ENCODE peak calls at places on chromosomes 6 and 20, in four cellular contexts. One of them, this sample, is unnamed.

GRCh38 chr20:10982692-10983091 is 308.9 kb upstream of the JAG1 start:
- DNase-seq in left lung: no peak
- DNase-seq in CD4-positive, alpha-beta memory T cell: no peak
- DNase-seq in body of pancreas: peak
- DNase-seq in this sample: no peak

GRCh38 chr6:14841901-14842421 is 403.9 kb upstream of the JARID2 start:
- DNase-seq in left lung: no peak
- DNase-seq in CD4-positive, alpha-beta memory T cell: no peak
- DNase-seq in body of pancreas: peak
- DNase-seq in this sample: no peak

GRCh38 chr6:100464162-100464851 is 414 bp downstream of the SIM1 start:
- DNase-seq in left lung: no peak
- DNase-seq in CD4-positive, alpha-beta memory T cell: no peak
- DNase-seq in body of pancreas: no peak
- DNase-seq in this sample: no peak

GRCh38 chr6:90068264-90068663 is 174.0 kb downstream of the GJA10 start:
- DNase-seq in body of pancreas: no peak
- DNase-seq in CD4-positive, alpha-beta memory T cell: no peak
- DNase-seq in left lung: no peak
- DNase-seq in this sample: no peak

GRCh38 chr6:123629234-123629941 is 7.4 kb downstream of the TRDN start:
- DNase-seq in CD4-positive, alpha-beta memory T cell: no peak
- DNase-seq in left lung: no peak
- DNase-seq in body of pancreas: no peak
- DNase-seq in this sample: no peak

GRCh38 chr20:3613821-3614440 is 49.3 kb downstream of the GFRA4 start:
- DNase-seq in CD4-positive, alpha-beta memory T cell: no peak
- DNase-seq in left lung: no peak
- DNase-seq in body of pancreas: no peak
- DNase-seq in this sample: no peak

GRCh38 chr20:59307270-59307669 is 6.9 kb downstream of the EDN3 start:
- DNase-seq in left lung: no peak
- DNase-seq in body of pancreas: peak
- DNase-seq in CD4-positive, alpha-beta memory T cell: no peak
- DNase-seq in this sample: no peak

GRCh38 chr6:168540713-168541291 is 99.8 kb downstream of the SMOC2 start:
- DNase-seq in body of pancreas: no peak
- DNase-seq in CD4-positive, alpha-beta memory T cell: no peak
- DNase-seq in left lung: no peak
- DNase-seq in this sample: no peak

GRCh38 chr6:135520781-135521180 is 23.2 kb upstream of the AHI1 start:
- DNase-seq in CD4-positive, alpha-beta memory T cell: no peak
- DNase-seq in left lung: no peak
- DNase-seq in body of pancreas: no peak
- DNase-seq in this sample: no peak

GRCh38 chr20:22429175-22430153 is 154.9 kb downstream of the FOXA2 start:
- DNase-seq in left lung: no peak
- DNase-seq in body of pancreas: no peak
- DNase-seq in CD4-positive, alpha-beta memory T cell: no peak
- DNase-seq in this sample: no peak

GRCh38 chr6:130189691-130190459 is 32.9 kb downstream of the SAMD3 start:
- DNase-seq in CD4-positive, alpha-beta memory T cell: no peak
- DNase-seq in left lung: no peak
- DNase-seq in body of pancreas: no peak
- DNase-seq in this sample: no peak

GRCh38 chr6:47789553-47789952 is 7.7 kb downstream of the OPN5 start:
- DNase-seq in left lung: no peak
- DNase-seq in body of pancreas: no peak
- DNase-seq in CD4-positive, alpha-beta memory T cell: no peak
- DNase-seq in this sample: no peak

DNA sequence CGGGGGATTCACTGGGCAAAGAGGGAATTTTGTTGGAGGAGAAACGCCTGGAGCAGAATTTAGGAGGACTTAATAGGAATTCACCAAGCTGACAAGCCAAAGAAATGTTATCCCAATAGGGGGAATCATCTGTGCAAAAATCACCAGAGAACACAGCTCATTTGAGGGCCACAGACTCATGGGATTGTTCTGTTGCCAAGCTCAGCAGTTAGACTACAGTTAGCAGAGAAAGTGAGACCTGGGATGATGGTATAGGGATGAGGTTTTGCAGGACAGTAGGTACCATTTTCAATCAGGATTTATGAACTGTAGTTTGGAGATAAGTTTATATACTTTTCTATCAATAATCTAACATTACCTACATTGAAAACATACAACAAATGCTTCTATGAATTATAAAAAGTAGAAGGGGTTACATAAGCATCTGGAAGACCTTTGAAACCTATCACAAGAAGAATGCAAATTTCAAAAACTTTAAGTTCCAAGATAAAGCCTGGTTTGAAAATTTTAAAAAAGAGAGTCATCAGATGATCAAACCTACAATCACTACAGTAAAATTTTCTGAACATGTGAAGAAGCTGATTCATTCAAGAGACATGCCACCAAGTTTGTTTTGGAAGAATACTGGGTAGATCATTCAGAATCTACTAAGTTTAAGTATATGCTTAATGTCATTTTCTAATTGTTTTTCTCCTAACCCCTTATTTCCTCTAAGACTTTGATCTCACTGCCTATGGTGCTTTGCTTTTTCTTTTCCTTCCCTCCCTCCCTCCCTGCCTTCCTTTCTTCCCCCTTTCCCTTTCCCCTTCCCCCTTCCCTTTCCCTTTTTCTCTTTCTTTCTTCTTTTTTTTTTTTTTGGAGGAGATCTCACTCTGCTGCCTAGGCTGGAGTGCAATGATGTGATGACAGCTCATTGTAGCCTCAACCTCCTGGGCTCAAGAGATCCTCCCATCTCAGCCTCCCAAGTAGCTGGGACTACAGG is 81.5 kb downstream of the KIF13A start:
- DNase-seq in left lung: no peak
- DNase-seq in body of pancreas: no peak
- DNase-seq in CD4-positive, alpha-beta memory T cell: no peak
- DNase-seq in this sample: no peak
- H3K4me3 ChIP-seq in left lung: no peak
- H3K4me3 ChIP-seq in body of pancreas: no peak
- H3K4me3 ChIP-seq in CD4-positive, alpha-beta memory T cell: no peak
- H3K4me3 ChIP-seq in this sample: no peak

DNA sequence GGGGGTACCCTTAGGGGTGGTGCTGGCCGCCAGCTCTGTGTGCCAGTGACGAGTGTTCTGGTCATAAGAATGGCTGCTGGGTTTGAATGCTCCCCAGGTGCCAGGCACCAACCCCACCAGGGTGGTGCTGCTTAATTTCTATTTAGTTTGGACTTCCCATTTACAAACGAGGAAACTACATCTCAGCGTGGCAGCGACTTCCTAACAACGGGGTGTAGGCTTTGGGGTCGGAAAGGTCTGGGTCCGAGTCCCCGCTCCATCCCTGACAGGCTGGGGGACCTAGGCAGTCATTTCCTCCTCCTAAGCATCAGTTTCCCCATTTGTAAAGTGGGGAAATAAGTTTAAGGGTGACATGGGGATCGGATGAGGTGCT is 30.2 kb downstream of the CEBPB start:
- DNase-seq in body of pancreas: no peak
- DNase-seq in left lung: no peak
- DNase-seq in CD4-positive, alpha-beta memory T cell: no peak
- DNase-seq in this sample: no peak
- H3K4me3 ChIP-seq in body of pancreas: no peak
- H3K4me3 ChIP-seq in left lung: no peak
- H3K4me3 ChIP-seq in CD4-positive, alpha-beta memory T cell: no peak
- H3K4me3 ChIP-seq in this sample: no peak

GRCh38 chr6:161257778-161258457 is 15.9 kb downstream of the AGPAT4 start:
- DNase-seq in body of pancreas: no peak
- DNase-seq in CD4-positive, alpha-beta memory T cell: no peak
- DNase-seq in left lung: no peak
- DNase-seq in this sample: no peak
- H3K4me3 ChIP-seq in body of pancreas: no peak
- H3K4me3 ChIP-seq in CD4-positive, alpha-beta memory T cell: no peak
- H3K4me3 ChIP-seq in left lung: no peak
- H3K4me3 ChIP-seq in this sample: no peak

DNA sequence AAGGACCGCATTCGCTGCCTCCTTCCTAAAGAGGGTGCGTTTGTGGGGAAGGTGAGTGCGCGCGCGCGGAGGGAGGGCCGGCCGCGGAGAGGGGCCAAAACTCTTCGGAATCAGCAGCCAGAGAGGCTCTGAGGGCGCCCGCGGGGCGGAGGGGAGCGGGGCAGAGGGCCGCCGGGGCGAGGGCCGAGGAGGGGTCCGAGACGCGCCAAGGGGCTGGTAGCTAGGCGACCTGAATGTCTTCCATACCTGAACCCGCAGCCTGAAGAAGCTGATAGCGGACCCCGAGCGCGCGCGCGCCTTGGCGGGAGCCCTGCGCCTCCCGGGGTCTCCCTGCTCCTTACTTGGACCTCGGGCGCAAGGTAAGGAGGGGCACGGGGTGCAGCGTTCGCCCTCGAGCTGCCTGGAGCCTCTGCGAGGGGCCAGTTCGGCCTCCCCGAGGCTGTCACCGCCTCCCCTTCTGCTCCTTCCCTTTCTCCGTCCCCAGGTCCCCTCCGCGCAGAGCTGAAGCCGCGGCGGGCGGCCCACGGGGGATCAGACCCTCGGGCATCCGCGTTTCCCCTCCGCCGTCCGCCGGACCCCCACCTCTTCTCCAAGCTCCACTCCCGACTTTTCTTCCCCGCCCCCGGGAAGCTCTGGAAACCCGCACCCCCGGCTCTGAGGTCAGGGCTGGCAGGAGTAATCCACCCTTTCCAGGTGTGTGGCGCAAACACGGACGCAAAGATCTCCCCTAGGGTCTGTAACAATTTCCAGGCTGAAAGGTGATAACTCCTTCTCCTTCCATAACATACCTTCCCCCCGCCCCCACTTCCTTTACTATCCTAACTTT is 13.1 kb upstream of the DEK start:
- DNase-seq in left lung: no peak
- DNase-seq in body of pancreas: no peak
- DNase-seq in CD4-positive, alpha-beta memory T cell: no peak
- DNase-seq in this sample: no peak
- H3K4me3 ChIP-seq in left lung: peak
- H3K4me3 ChIP-seq in body of pancreas: no peak
- H3K4me3 ChIP-seq in CD4-positive, alpha-beta memory T cell: no peak
- H3K4me3 ChIP-seq in this sample: no peak

GRCh38 chr6:25485820-25486559 is 166.0 kb upstream of the SCGN start:
- DNase-seq in left lung: no peak
- DNase-seq in CD4-positive, alpha-beta memory T cell: no peak
- DNase-seq in body of pancreas: peak
- DNase-seq in this sample: no peak
- H3K4me3 ChIP-seq in left lung: no peak
- H3K4me3 ChIP-seq in CD4-positive, alpha-beta memory T cell: no peak
- H3K4me3 ChIP-seq in body of pancreas: no peak
- H3K4me3 ChIP-seq in this sample: no peak

DNA sequence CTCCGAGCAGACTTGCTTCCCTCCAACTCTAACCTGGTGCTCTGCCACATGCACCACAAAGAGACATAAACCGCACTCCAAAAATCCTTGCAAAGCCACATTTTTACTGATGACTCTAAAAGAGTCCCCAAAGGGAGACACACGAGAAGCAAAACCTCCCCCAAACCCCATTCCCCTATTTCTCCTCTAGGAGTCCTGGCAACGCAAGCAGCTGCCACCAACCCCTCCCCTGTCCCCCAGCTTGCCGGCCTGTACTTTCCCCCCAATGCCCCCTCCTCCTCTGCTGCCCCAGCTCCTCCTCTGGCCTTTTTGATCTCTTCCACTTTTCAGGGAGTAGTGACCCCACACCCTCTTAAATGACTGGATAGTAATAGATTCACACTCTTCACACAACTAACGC is 180.0 kb upstream of the ARID1B start:
- DNase-seq in body of pancreas: no peak
- DNase-seq in CD4-positive, alpha-beta memory T cell: no peak
- DNase-seq in left lung: no peak
- DNase-seq in this sample: no peak
- H3K4me3 ChIP-seq in body of pancreas: no peak
- H3K4me3 ChIP-seq in CD4-positive, alpha-beta memory T cell: no peak
- H3K4me3 ChIP-seq in left lung: no peak
- H3K4me3 ChIP-seq in this sample: no peak

This sample was measured in Jurkat, Clone E6-1.